ENCODE peak calls at places on chromosomes 16 and 17, in ten cellular contexts. G is heart right ventricle; T is HEK293T; R is iris pigment epithelial cell; Q is pancreas; F is NCI-H774; A is effector CD8-positive, alpha-beta T cell; U is stimulated activated CD4-positive, alpha-beta T cell treated with anti-CD3 and anti-CD28 coated beads, Interleukin-15, amount 100 ng/mL, for 1 hour; H is Ammon's horn; W is GM19239. V is an unnamed sample.

GRCh38 chr17:16361874-16362273 is 8.6 kb upstream of the CENPV start:
- DNase-seq in U (no peak), A (no peak), G (no peak), F (no peak), W (no peak), T (no peak), R (no peak), H (no peak), Q (no peak), V (no peak)

GRCh38 chr16:50857881-50858280 is 116.0 kb downstream of the CYLD start:
- DNase-seq in Q (no peak), G (no peak), U (no peak), H (no peak), R (no peak), W (no peak), T (no peak), F (no peak), A (no peak), V (no peak)

GRCh38 chr16:89706446-89707260 is 5.1 kb upstream of the SPATA2L start:
- DNase-seq in H (no peak), A (no peak), T (no peak), W (no peak), F (no peak), Q (no peak), U (no peak), G (no peak), R (no peak), V (no peak)

GRCh38 chr16:78735337-78735736 is 635.9 kb downstream of the WWOX start:
- DNase-seq in H (no peak), R (no peak), W (no peak), T (no peak), G (no peak), Q (no peak), U (no peak), A (no peak), F (no peak), V (no peak)

GRCh38 chr17:28646039-28646754 is 1.2 kb upstream of the BLTP2 start:
- DNase-seq in W (no peak), A (no peak), H (no peak), R (peak; percentile 42), Q (no peak), F (no peak), T (no peak), U (no peak), G (no peak), V (no peak)

GRCh38 chr17:82300707-82301270 is 16.6 kb downstream of the CD7 start:
- DNase-seq in Q (peak; percentile 88), U (peak; percentile 57), W (no peak), F (peak; percentile 44), G (peak; percentile 72), A (peak; percentile 47), R (peak; percentile 35), H (no peak), T (peak; percentile 73), V (no peak)

GRCh38 chr16:21565816-21566669 is 33.3 kb upstream of the METTL9 start:
- DNase-seq in W (no peak), F (no peak), A (no peak), T (no peak), H (no peak), Q (no peak), R (peak; percentile 18), U (no peak), G (no peak), V (peak; percentile 75)

GRCh38 chr17:65366102-65366844 is 195.2 kb downstream of the AXIN2 start:
- DNase-seq in G (no peak), T (no peak), R (no peak), F (no peak), Q (no peak), H (no peak), A (no peak), U (peak; percentile 57), W (no peak), V (no peak)

GRCh38 chr16:16982614-16983013 is 488.1 kb downstream of the XYLT1 start:
- DNase-seq in H (no peak), R (no peak), T (no peak), U (no peak), G (no peak), Q (no peak), A (no peak), W (no peak), F (peak; percentile 93), V (no peak)

GRCh38 chr16:48340054-48340453 is 45.2 kb downstream of the SIAH1 start:
- DNase-seq in R (no peak), A (no peak), G (no peak), U (no peak), Q (no peak), H (no peak), T (no peak), F (no peak), W (no peak), V (no peak)

GRCh38 chr16:9419161-9419560 is 327.7 kb downstream of the HAPSTR1 start:
- DNase-seq in F (no peak), G (no peak), T (no peak), A (no peak), R (no peak), H (no peak), U (no peak), W (no peak), Q (no peak), V (no peak)

GRCh38 chr17:63140255-63140654 is 174.2 kb downstream of the TANC2 start:
- DNase-seq in G (no peak), A (no peak), Q (no peak), H (peak; percentile 52), U (no peak), F (peak; percentile 15), R (peak; percentile 65), W (no peak), T (no peak), V (no peak)

GRCh38 chr16:76854234-76854633 is 336.8 kb upstream of the MON1B start:
- DNase-seq in H (no peak), Q (no peak), U (no peak), T (no peak), F (no peak), G (no peak), W (no peak), R (peak; percentile 1), A (no peak), V (no peak)

GRCh38 chr17:142102-142661 is 4.8 kb downstream of the SCGB1C2 start:
- DNase-seq in G (no peak), W (no peak), T (peak; percentile 18), U (no peak), Q (peak; percentile 34), R (peak; percentile 46), H (no peak), A (peak; percentile 8), F (no peak), V (peak; percentile 41)

GRCh38 chr17:37050905-37051304 is 102.2 kb downstream of the AATF start:
- DNase-seq in F (no peak), A (no peak), R (peak; percentile 31), H (no peak), U (no peak), T (no peak), G (no peak), W (no peak), Q (no peak), V (no peak)

V was measured in left lobe of liver.